ENCODE peak calls at places on chromosomes 4 and X, in five cellular contexts. One of them, this sample, is unnamed.

GRCh38 chr4:98314791-98315565 is 53.8 kb downstream of the RAP1GDS1 start:
- DNase-seq in stimulated activated CD4-positive, alpha-beta T cell treated with anti-CD3 and anti-CD28 coated beads, TNF-alpha, amount 100 ng/mL, for 4 hours: no peak
- DNase-seq in T-cell: no peak
- DNase-seq in activated CD8-positive, alpha-beta memory T cell treated with anti-CD3 and anti-CD28 coated beads for 4 hours: no peak
- DNase-seq in CD4-positive, CD25-positive, alpha-beta regulatory T cell: no peak
- DNase-seq in this sample: no peak

GRCh38 chr4:55038176-55038890 is 87.1 kb downstream of the KDR start:
- DNase-seq in stimulated activated CD4-positive, alpha-beta T cell treated with anti-CD3 and anti-CD28 coated beads, TNF-alpha, amount 100 ng/mL, for 4 hours: no peak
- DNase-seq in T-cell: no peak
- DNase-seq in activated CD8-positive, alpha-beta memory T cell treated with anti-CD3 and anti-CD28 coated beads for 4 hours: no peak
- DNase-seq in CD4-positive, CD25-positive, alpha-beta regulatory T cell: no peak
- DNase-seq in this sample: no peak

GRCh38 chr4:172369471-172369959 is 556.3 kb downstream of the GALNTL6 start:
- DNase-seq in stimulated activated CD4-positive, alpha-beta T cell treated with anti-CD3 and anti-CD28 coated beads, TNF-alpha, amount 100 ng/mL, for 4 hours: no peak
- DNase-seq in T-cell: no peak
- DNase-seq in activated CD8-positive, alpha-beta memory T cell treated with anti-CD3 and anti-CD28 coated beads for 4 hours: no peak
- DNase-seq in CD4-positive, CD25-positive, alpha-beta regulatory T cell: no peak
- DNase-seq in this sample: no peak

GRCh38 chr4:96347582-96347981 is 507.7 kb downstream of the PDHA2 start:
- DNase-seq in stimulated activated CD4-positive, alpha-beta T cell treated with anti-CD3 and anti-CD28 coated beads, TNF-alpha, amount 100 ng/mL, for 4 hours: no peak
- DNase-seq in T-cell: no peak
- DNase-seq in activated CD8-positive, alpha-beta memory T cell treated with anti-CD3 and anti-CD28 coated beads for 4 hours: no peak
- DNase-seq in CD4-positive, CD25-positive, alpha-beta regulatory T cell: no peak
- DNase-seq in this sample: no peak

GRCh38 chr4:139266583-139267257 is 13.3 kb downstream of the MGARP start:
- DNase-seq in stimulated activated CD4-positive, alpha-beta T cell treated with anti-CD3 and anti-CD28 coated beads, TNF-alpha, amount 100 ng/mL, for 4 hours: no peak
- DNase-seq in T-cell: peak
- DNase-seq in activated CD8-positive, alpha-beta memory T cell treated with anti-CD3 and anti-CD28 coated beads for 4 hours: peak
- DNase-seq in CD4-positive, CD25-positive, alpha-beta regulatory T cell: peak
- DNase-seq in this sample: peak

GRCh38 chr4:52588097-52588496 is 71.0 kb downstream of the USP46 start:
- DNase-seq in stimulated activated CD4-positive, alpha-beta T cell treated with anti-CD3 and anti-CD28 coated beads, TNF-alpha, amount 100 ng/mL, for 4 hours: no peak
- DNase-seq in T-cell: no peak
- DNase-seq in activated CD8-positive, alpha-beta memory T cell treated with anti-CD3 and anti-CD28 coated beads for 4 hours: no peak
- DNase-seq in CD4-positive, CD25-positive, alpha-beta regulatory T cell: no peak
- DNase-seq in this sample: no peak

GRCh38 chrX:44228621-44229020 is 114.9 kb downstream of the EFHC2 start:
- DNase-seq in stimulated activated CD4-positive, alpha-beta T cell treated with anti-CD3 and anti-CD28 coated beads, TNF-alpha, amount 100 ng/mL, for 4 hours: no peak
- DNase-seq in T-cell: no peak
- DNase-seq in activated CD8-positive, alpha-beta memory T cell treated with anti-CD3 and anti-CD28 coated beads for 4 hours: no peak
- DNase-seq in CD4-positive, CD25-positive, alpha-beta regulatory T cell: no peak
- DNase-seq in this sample: no peak

GRCh38 chr4:15665738-15666365 is 10.7 kb upstream of the FBXL5 start:
- DNase-seq in stimulated activated CD4-positive, alpha-beta T cell treated with anti-CD3 and anti-CD28 coated beads, TNF-alpha, amount 100 ng/mL, for 4 hours: no peak
- DNase-seq in T-cell: no peak
- DNase-seq in activated CD8-positive, alpha-beta memory T cell treated with anti-CD3 and anti-CD28 coated beads for 4 hours: no peak
- DNase-seq in CD4-positive, CD25-positive, alpha-beta regulatory T cell: no peak
- DNase-seq in this sample: no peak

GRCh38 chr4:30256105-30256828 is 463.9 kb upstream of the PCDH7 start:
- DNase-seq in stimulated activated CD4-positive, alpha-beta T cell treated with anti-CD3 and anti-CD28 coated beads, TNF-alpha, amount 100 ng/mL, for 4 hours: no peak
- DNase-seq in T-cell: no peak
- DNase-seq in activated CD8-positive, alpha-beta memory T cell treated with anti-CD3 and anti-CD28 coated beads for 4 hours: no peak
- DNase-seq in CD4-positive, CD25-positive, alpha-beta regulatory T cell: no peak
- DNase-seq in this sample: no peak

GRCh38 chr4:2261110-2261852 is 628 bp downstream of the MXD4 start:
- DNase-seq in stimulated activated CD4-positive, alpha-beta T cell treated with anti-CD3 and anti-CD28 coated beads, TNF-alpha, amount 100 ng/mL, for 4 hours: no peak
- DNase-seq in T-cell: peak
- DNase-seq in activated CD8-positive, alpha-beta memory T cell treated with anti-CD3 and anti-CD28 coated beads for 4 hours: peak
- DNase-seq in CD4-positive, CD25-positive, alpha-beta regulatory T cell: peak
- DNase-seq in this sample: peak

GRCh38 chrX:14897042-14897441 is 23.8 kb downstream of the MOSPD2 start:
- DNase-seq in stimulated activated CD4-positive, alpha-beta T cell treated with anti-CD3 and anti-CD28 coated beads, TNF-alpha, amount 100 ng/mL, for 4 hours: no peak
- DNase-seq in T-cell: no peak
- DNase-seq in activated CD8-positive, alpha-beta memory T cell treated with anti-CD3 and anti-CD28 coated beads for 4 hours: no peak
- DNase-seq in CD4-positive, CD25-positive, alpha-beta regulatory T cell: no peak
- DNase-seq in this sample: no peak

GRCh38 chr4:148442830-148443549 is 776 bp upstream of the NR3C2 start:
- DNase-seq in stimulated activated CD4-positive, alpha-beta T cell treated with anti-CD3 and anti-CD28 coated beads, TNF-alpha, amount 100 ng/mL, for 4 hours: no peak
- DNase-seq in T-cell: no peak
- DNase-seq in activated CD8-positive, alpha-beta memory T cell treated with anti-CD3 and anti-CD28 coated beads for 4 hours: no peak
- DNase-seq in CD4-positive, CD25-positive, alpha-beta regulatory T cell: no peak
- DNase-seq in this sample: no peak

GRCh38 chrX:19670854-19671620 is 155.7 kb upstream of the MAP3K15 start:
- DNase-seq in stimulated activated CD4-positive, alpha-beta T cell treated with anti-CD3 and anti-CD28 coated beads, TNF-alpha, amount 100 ng/mL, for 4 hours: no peak
- DNase-seq in T-cell: no peak
- DNase-seq in activated CD8-positive, alpha-beta memory T cell treated with anti-CD3 and anti-CD28 coated beads for 4 hours: no peak
- DNase-seq in CD4-positive, CD25-positive, alpha-beta regulatory T cell: no peak
- DNase-seq in this sample: peak

GRCh38 chr4:102713096-102713495 is 47.7 kb downstream of the MANBA start:
- DNase-seq in stimulated activated CD4-positive, alpha-beta T cell treated with anti-CD3 and anti-CD28 coated beads, TNF-alpha, amount 100 ng/mL, for 4 hours: no peak
- DNase-seq in T-cell: no peak
- DNase-seq in activated CD8-positive, alpha-beta memory T cell treated with anti-CD3 and anti-CD28 coated beads for 4 hours: no peak
- DNase-seq in CD4-positive, CD25-positive, alpha-beta regulatory T cell: no peak
- DNase-seq in this sample: peak

GRCh38 chrX:7972586-7972985 is 45.4 kb upstream of the PNPLA4 start:
- DNase-seq in stimulated activated CD4-positive, alpha-beta T cell treated with anti-CD3 and anti-CD28 coated beads, TNF-alpha, amount 100 ng/mL, for 4 hours: no peak
- DNase-seq in T-cell: no peak
- DNase-seq in activated CD8-positive, alpha-beta memory T cell treated with anti-CD3 and anti-CD28 coated beads for 4 hours: no peak
- DNase-seq in CD4-positive, CD25-positive, alpha-beta regulatory T cell: no peak
- DNase-seq in this sample: no peak

GRCh38 chr4:26732356-26732755 is 128.3 kb upstream of the STIM2 start:
- DNase-seq in stimulated activated CD4-positive, alpha-beta T cell treated with anti-CD3 and anti-CD28 coated beads, TNF-alpha, amount 100 ng/mL, for 4 hours: no peak
- DNase-seq in T-cell: no peak
- DNase-seq in activated CD8-positive, alpha-beta memory T cell treated with anti-CD3 and anti-CD28 coated beads for 4 hours: no peak
- DNase-seq in CD4-positive, CD25-positive, alpha-beta regulatory T cell: no peak
- DNase-seq in this sample: no peak

GRCh38 chr4:105058177-105058812 is 88.4 kb upstream of the TET2 start:
- DNase-seq in stimulated activated CD4-positive, alpha-beta T cell treated with anti-CD3 and anti-CD28 coated beads, TNF-alpha, amount 100 ng/mL, for 4 hours: no peak
- DNase-seq in T-cell: no peak
- DNase-seq in activated CD8-positive, alpha-beta memory T cell treated with anti-CD3 and anti-CD28 coated beads for 4 hours: no peak
- DNase-seq in CD4-positive, CD25-positive, alpha-beta regulatory T cell: no peak
- DNase-seq in this sample: peak

GRCh38 chrX:80578518-80579105 is 158.4 kb downstream of the TENT5D start:
- DNase-seq in stimulated activated CD4-positive, alpha-beta T cell treated with anti-CD3 and anti-CD28 coated beads, TNF-alpha, amount 100 ng/mL, for 4 hours: no peak
- DNase-seq in T-cell: no peak
- DNase-seq in activated CD8-positive, alpha-beta memory T cell treated with anti-CD3 and anti-CD28 coated beads for 4 hours: no peak
- DNase-seq in CD4-positive, CD25-positive, alpha-beta regulatory T cell: peak
- DNase-seq in this sample: no peak

GRCh38 chr4:183783933-183784622 is 121.0 kb upstream of the STOX2 start:
- DNase-seq in stimulated activated CD4-positive, alpha-beta T cell treated with anti-CD3 and anti-CD28 coated beads, TNF-alpha, amount 100 ng/mL, for 4 hours: no peak
- DNase-seq in T-cell: no peak
- DNase-seq in activated CD8-positive, alpha-beta memory T cell treated with anti-CD3 and anti-CD28 coated beads for 4 hours: no peak
- DNase-seq in CD4-positive, CD25-positive, alpha-beta regulatory T cell: no peak
- DNase-seq in this sample: no peak

GRCh38 chrX:38516196-38516595 is 45.1 kb upstream of the TSPAN7 start:
- DNase-seq in stimulated activated CD4-positive, alpha-beta T cell treated with anti-CD3 and anti-CD28 coated beads, TNF-alpha, amount 100 ng/mL, for 4 hours: no peak
- DNase-seq in T-cell: no peak
- DNase-seq in activated CD8-positive, alpha-beta memory T cell treated with anti-CD3 and anti-CD28 coated beads for 4 hours: no peak
- DNase-seq in CD4-positive, CD25-positive, alpha-beta regulatory T cell: no peak
- DNase-seq in this sample: no peak

GRCh38 chr4:40918330-40918729 is 168.6 kb downstream of the NSUN7 start:
- DNase-seq in stimulated activated CD4-positive, alpha-beta T cell treated with anti-CD3 and anti-CD28 coated beads, TNF-alpha, amount 100 ng/mL, for 4 hours: no peak
- DNase-seq in T-cell: no peak
- DNase-seq in activated CD8-positive, alpha-beta memory T cell treated with anti-CD3 and anti-CD28 coated beads for 4 hours: no peak
- DNase-seq in CD4-positive, CD25-positive, alpha-beta regulatory T cell: no peak
- DNase-seq in this sample: no peak

GRCh38 chr4:2837904-2838496 is 5.6 kb upstream of the ADD1 start:
- DNase-seq in stimulated activated CD4-positive, alpha-beta T cell treated with anti-CD3 and anti-CD28 coated beads, TNF-alpha, amount 100 ng/mL, for 4 hours: peak
- DNase-seq in T-cell: peak
- DNase-seq in activated CD8-positive, alpha-beta memory T cell treated with anti-CD3 and anti-CD28 coated beads for 4 hours: peak
- DNase-seq in CD4-positive, CD25-positive, alpha-beta regulatory T cell: peak
- DNase-seq in this sample: no peak

GRCh38 chrX:124211312-124211942 is 121.0 kb upstream of the TEX13D start:
- DNase-seq in stimulated activated CD4-positive, alpha-beta T cell treated with anti-CD3 and anti-CD28 coated beads, TNF-alpha, amount 100 ng/mL, for 4 hours: no peak
- DNase-seq in T-cell: no peak
- DNase-seq in activated CD8-positive, alpha-beta memory T cell treated with anti-CD3 and anti-CD28 coated beads for 4 hours: no peak
- DNase-seq in CD4-positive, CD25-positive, alpha-beta regulatory T cell: peak
- DNase-seq in this sample: peak

GRCh38 chr4:5924466-5925125 is 31.7 kb upstream of the CRMP1 start:
- DNase-seq in stimulated activated CD4-positive, alpha-beta T cell treated with anti-CD3 and anti-CD28 coated beads, TNF-alpha, amount 100 ng/mL, for 4 hours: no peak
- DNase-seq in T-cell: no peak
- DNase-seq in activated CD8-positive, alpha-beta memory T cell treated with anti-CD3 and anti-CD28 coated beads for 4 hours: no peak
- DNase-seq in CD4-positive, CD25-positive, alpha-beta regulatory T cell: no peak
- DNase-seq in this sample: no peak

GRCh38 chrX:129996120-129996519 is 13.7 kb downstream of the BCORL1 start:
- DNase-seq in stimulated activated CD4-positive, alpha-beta T cell treated with anti-CD3 and anti-CD28 coated beads, TNF-alpha, amount 100 ng/mL, for 4 hours: no peak
- DNase-seq in T-cell: no peak
- DNase-seq in activated CD8-positive, alpha-beta memory T cell treated with anti-CD3 and anti-CD28 coated beads for 4 hours: no peak
- DNase-seq in CD4-positive, CD25-positive, alpha-beta regulatory T cell: no peak
- DNase-seq in this sample: no peak

GRCh38 chr4:152348670-152349069 is 187.2 kb downstream of the FBXW7 start:
- DNase-seq in stimulated activated CD4-positive, alpha-beta T cell treated with anti-CD3 and anti-CD28 coated beads, TNF-alpha, amount 100 ng/mL, for 4 hours: no peak
- DNase-seq in T-cell: no peak
- DNase-seq in activated CD8-positive, alpha-beta memory T cell treated with anti-CD3 and anti-CD28 coated beads for 4 hours: no peak
- DNase-seq in CD4-positive, CD25-positive, alpha-beta regulatory T cell: peak
- DNase-seq in this sample: no peak

GRCh38 chrX:121161501-121161933 is 114.1 kb downstream of the GLUD2 start:
- DNase-seq in stimulated activated CD4-positive, alpha-beta T cell treated with anti-CD3 and anti-CD28 coated beads, TNF-alpha, amount 100 ng/mL, for 4 hours: peak
- DNase-seq in T-cell: no peak
- DNase-seq in activated CD8-positive, alpha-beta memory T cell treated with anti-CD3 and anti-CD28 coated beads for 4 hours: no peak
- DNase-seq in CD4-positive, CD25-positive, alpha-beta regulatory T cell: no peak
- DNase-seq in this sample: no peak

GRCh38 chr4:186669735-186670134 is 53.9 kb downstream of the FAT1 start:
- DNase-seq in stimulated activated CD4-positive, alpha-beta T cell treated with anti-CD3 and anti-CD28 coated beads, TNF-alpha, amount 100 ng/mL, for 4 hours: no peak
- DNase-seq in T-cell: no peak
- DNase-seq in activated CD8-positive, alpha-beta memory T cell treated with anti-CD3 and anti-CD28 coated beads for 4 hours: no peak
- DNase-seq in CD4-positive, CD25-positive, alpha-beta regulatory T cell: no peak
- DNase-seq in this sample: no peak

This sample was measured in SJSA1.